ENCODE peak calls at places on chromosomes 1 and 21, in four cellular contexts. One of them, this sample, is unnamed.

GRCh38 chr1:225554216-225554812 is 98.6 kb downstream of the ENAH start:
- DNase-seq in A549: peak
- DNase-seq in HepG2: peak
- DNase-seq in K562: peak
- DNase-seq in this sample: no peak

GRCh38 chr1:220956861-220957605 is 77.8 kb downstream of the HLX start:
- DNase-seq in HepG2: no peak
- DNase-seq in K562: no peak
- DNase-seq in A549: peak
- DNase-seq in this sample: no peak

GRCh38 chr21:45529785-45530422 is 12.3 kb downstream of the SLC19A1 start:
- DNase-seq in HepG2: no peak
- DNase-seq in K562: no peak
- DNase-seq in A549: no peak
- DNase-seq in this sample: no peak

GRCh38 chr1:99849413-99849743 is 783 bp upstream of the AGL start:
- DNase-seq in K562: peak
- DNase-seq in HepG2: peak
- DNase-seq in A549: peak
- DNase-seq in this sample: no peak

GRCh38 chr1:116943438-116943837 is 33.7 kb downstream of the PTGFRN start:
- DNase-seq in A549: no peak
- DNase-seq in K562: no peak
- DNase-seq in HepG2: no peak
- DNase-seq in this sample: no peak

GRCh38 chr1:108780937-108781574 is 34.6 kb downstream of the STXBP3 start:
- DNase-seq in HepG2: peak
- DNase-seq in K562: peak
- DNase-seq in A549: no peak
- DNase-seq in this sample: no peak

GRCh38 chr1:156652131-156652991 is 10.4 kb downstream of the BCAN start:
- DNase-seq in A549: no peak
- DNase-seq in K562: no peak
- DNase-seq in HepG2: no peak
- DNase-seq in this sample: peak

GRCh38 chr1:99674665-99675064 is 28.8 kb downstream of the PALMD start:
- DNase-seq in K562: no peak
- DNase-seq in A549: no peak
- DNase-seq in HepG2: no peak
- DNase-seq in this sample: no peak

GRCh38 chr1:41238311-41239094 is 3.6 kb downstream of the SCMH1 start:
- DNase-seq in HepG2: peak
- DNase-seq in A549: peak
- DNase-seq in K562: peak
- DNase-seq in this sample: no peak

GRCh38 chr1:52210044-52210443 is 68.2 kb downstream of the ZFYVE9 start:
- DNase-seq in HepG2: no peak
- DNase-seq in A549: no peak
- DNase-seq in K562: no peak
- DNase-seq in this sample: no peak

GRCh38 chr21:28632718-28633408 is 359.8 kb downstream of the LTN1 start:
- DNase-seq in A549: no peak
- DNase-seq in HepG2: no peak
- DNase-seq in K562: no peak
- DNase-seq in this sample: no peak

GRCh38 chr1:151002006-151002405 is 4.7 kb downstream of the MINDY1 start:
- DNase-seq in K562: no peak
- DNase-seq in A549: no peak
- DNase-seq in HepG2: no peak
- DNase-seq in this sample: no peak

GRCh38 chr1:19209439-19209989 is 552 bp downstream of the UBR4 start:
- DNase-seq in HepG2: peak
- DNase-seq in K562: no peak
- DNase-seq in A549: peak
- DNase-seq in this sample: no peak

GRCh38 chr1:19209990-19210771 is at the start of gene UBR4:
- DNase-seq in A549: peak
- DNase-seq in K562: peak
- DNase-seq in HepG2: peak
- DNase-seq in this sample: peak

GRCh38 chr1:19212167-19212566 is 2.1 kb upstream of the UBR4 start:
- DNase-seq in A549: no peak
- DNase-seq in K562: no peak
- DNase-seq in HepG2: no peak
- DNase-seq in this sample: no peak

GRCh38 chr1:19208710-19209438 is 1.2 kb downstream of the UBR4 start:
- DNase-seq in HepG2: no peak
- DNase-seq in A549: no peak
- DNase-seq in K562: no peak
- DNase-seq in this sample: no peak

GRCh38 chr1:19210772-19211549 is 895 bp upstream of the UBR4 start:
- DNase-seq in A549: no peak
- DNase-seq in HepG2: no peak
- DNase-seq in K562: no peak
- DNase-seq in this sample: no peak
- TF ChIP-seq NR3C1 in A549: no peak
- TF ChIP-seq NR3C1 in HepG2: no peak
- TF ChIP-seq NR3C1 in K562: no peak
- TF ChIP-seq NR3C1 in this sample: no peak

GRCh38 chr1:6504887-6505286 is 13.4 kb upstream of the PLEKHG5 start:
- DNase-seq in K562: no peak
- DNase-seq in A549: no peak
- DNase-seq in HepG2: no peak
- DNase-seq in this sample: no peak

GRCh38 chr1:6500446-6501406 is 9.3 kb upstream of the PLEKHG5 start:
- DNase-seq in HepG2: no peak
- DNase-seq in A549: no peak
- DNase-seq in K562: no peak
- DNase-seq in this sample: no peak

GRCh38 chr1:6501414-6501813 is 9.9 kb upstream of the PLEKHG5 start:
- DNase-seq in HepG2: no peak
- DNase-seq in K562: no peak
- DNase-seq in A549: no peak
- DNase-seq in this sample: no peak

GRCh38 chr1:6503884-6504602 is 12.6 kb upstream of the PLEKHG5 start:
- DNase-seq in A549: no peak
- DNase-seq in K562: no peak
- DNase-seq in HepG2: no peak
- DNase-seq in this sample: no peak

DNA sequence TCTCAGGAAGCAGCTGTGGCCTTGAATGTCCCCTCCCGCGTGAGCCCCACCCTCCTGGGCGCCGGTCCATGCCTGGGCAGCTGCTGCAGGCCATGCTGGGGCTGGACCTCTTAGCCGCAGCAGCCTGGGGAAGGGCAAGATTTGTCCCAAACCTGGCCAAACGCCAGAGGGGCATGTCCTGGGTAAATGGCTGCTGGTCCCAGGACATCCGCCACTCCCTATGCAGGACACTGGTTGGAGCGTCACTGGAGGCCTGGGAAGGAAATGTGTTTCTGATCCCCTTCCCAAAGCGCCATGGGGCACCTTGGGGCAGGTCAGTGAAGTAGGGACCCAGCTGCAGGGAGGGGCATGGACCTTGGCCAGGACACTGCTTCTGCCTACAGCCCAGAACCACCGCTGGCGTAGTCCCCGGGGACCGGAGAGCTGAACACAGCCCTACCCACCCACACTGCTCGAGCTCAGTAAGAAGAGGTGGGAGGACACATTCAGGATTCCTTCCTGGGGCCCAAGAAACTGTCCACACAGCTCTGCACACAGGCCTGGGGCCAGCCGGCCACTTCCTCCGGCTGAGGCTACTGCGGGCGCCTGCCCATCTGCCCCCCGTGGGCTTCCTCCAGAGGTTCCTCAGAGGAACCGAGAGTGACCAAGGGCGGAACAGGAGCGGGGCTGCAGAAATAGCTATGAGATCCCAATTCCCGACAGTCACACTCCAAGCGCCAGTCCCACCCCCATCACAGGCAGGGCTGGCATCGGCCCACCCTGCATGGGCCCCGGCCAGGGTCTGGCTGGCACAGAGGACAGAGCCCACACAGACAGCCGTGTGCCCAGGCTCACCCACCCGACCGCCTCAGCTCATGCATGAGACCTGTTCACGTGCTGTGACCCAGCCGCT is 10.8 kb upstream of the PLEKHG5 start:
- DNase-seq in K562: no peak
- DNase-seq in A549: no peak
- DNase-seq in HepG2: no peak
- DNase-seq in this sample: no peak
- TF ChIP-seq NR3C1 in K562: no peak
- TF ChIP-seq NR3C1 in A549: no peak
- TF ChIP-seq NR3C1 in HepG2: no peak
- TF ChIP-seq NR3C1 in this sample: no peak

GRCh38 chr21:39094847-39095525 is 88.3 kb downstream of the PSMG1 start:
- DNase-seq in HepG2: peak
- DNase-seq in K562: peak
- DNase-seq in A549: peak
- DNase-seq in this sample: no peak
- TF ChIP-seq NR3C1 in HepG2: no peak
- TF ChIP-seq NR3C1 in K562: no peak
- TF ChIP-seq NR3C1 in A549: no peak
- TF ChIP-seq NR3C1 in this sample: no peak

GRCh38 chr1:61184714-61185106 is 102.3 kb downstream of the NFIA start:
- DNase-seq in A549: no peak
- DNase-seq in K562: no peak
- DNase-seq in HepG2: no peak
- DNase-seq in this sample: no peak

GRCh38 chr1:61183471-61184034 is 101.2 kb downstream of the NFIA start:
- DNase-seq in A549: peak
- DNase-seq in HepG2: peak
- DNase-seq in K562: peak
- DNase-seq in this sample: no peak

GRCh38 chr1:61181016-61181560 is 98.7 kb downstream of the NFIA start:
- DNase-seq in K562: no peak
- DNase-seq in HepG2: no peak
- DNase-seq in A549: no peak
- DNase-seq in this sample: no peak

GRCh38 chr1:61184035-61184713 is 101.8 kb downstream of the NFIA start:
- DNase-seq in A549: peak
- DNase-seq in K562: peak
- DNase-seq in HepG2: peak
- DNase-seq in this sample: no peak

DNA sequence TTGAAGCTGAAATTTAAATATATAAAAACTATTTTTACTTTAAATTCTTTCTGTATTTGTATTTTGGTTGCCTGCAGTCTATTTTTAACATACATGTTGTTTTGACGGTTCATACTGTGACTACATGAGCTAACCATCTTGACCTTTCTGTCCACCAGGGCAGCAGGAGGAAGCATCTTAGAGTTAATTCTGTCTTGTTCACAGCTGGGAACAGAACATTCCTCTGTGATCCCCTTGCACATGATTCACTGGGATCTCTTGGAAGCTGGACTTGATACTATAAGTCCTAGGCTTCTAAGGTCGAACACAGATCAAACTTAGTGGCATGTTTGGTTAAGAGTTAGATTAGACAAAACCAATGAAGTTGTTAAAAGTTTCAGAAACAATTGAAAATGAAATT is 99.7 kb downstream of the NFIA start:
- DNase-seq in A549: peak
- DNase-seq in K562: no peak
- DNase-seq in HepG2: no peak
- DNase-seq in this sample: no peak
- TF ChIP-seq NR3C1 in A549: no peak
- TF ChIP-seq NR3C1 in K562: no peak
- TF ChIP-seq NR3C1 in HepG2: no peak
- TF ChIP-seq NR3C1 in this sample: no peak

DNA sequence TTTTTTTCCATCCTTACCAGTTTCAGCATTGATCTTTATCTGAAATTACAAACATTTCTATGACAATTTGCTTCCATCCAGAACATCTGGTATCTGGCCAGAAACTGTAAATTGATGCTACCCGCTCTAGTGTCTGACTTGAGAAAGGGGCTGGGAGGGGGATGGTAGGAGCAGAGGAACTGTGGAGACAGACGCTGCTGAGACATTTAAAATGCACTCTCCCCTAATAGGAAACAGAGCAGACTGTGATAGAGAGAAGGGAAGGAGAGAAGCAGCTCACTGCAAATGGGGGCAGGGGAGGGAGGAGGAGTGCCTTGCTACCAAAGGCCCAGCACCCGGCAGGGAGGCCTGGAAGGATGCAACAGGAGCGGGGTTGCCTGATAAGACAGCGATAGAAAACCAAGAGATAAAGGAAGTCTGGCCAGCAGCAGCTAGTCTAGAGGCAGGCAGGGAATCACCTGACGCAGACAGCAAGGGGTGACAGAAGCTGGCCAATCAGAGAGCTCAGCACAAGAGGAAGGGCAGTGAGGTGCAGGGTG is 195.5 kb upstream of the NFIA start:
- DNase-seq in HepG2: no peak
- DNase-seq in K562: no peak
- DNase-seq in A549: no peak
- DNase-seq in this sample: peak
- TF ChIP-seq NR3C1 in HepG2: no peak
- TF ChIP-seq NR3C1 in K562: no peak
- TF ChIP-seq NR3C1 in A549: no peak
- TF ChIP-seq NR3C1 in this sample: no peak

GRCh38 chr21:42579456-42580075 is 65.9 kb downstream of the SLC37A1 start:
- DNase-seq in A549: no peak
- DNase-seq in K562: no peak
- DNase-seq in HepG2: no peak
- DNase-seq in this sample: no peak
- TF ChIP-seq NR3C1 in A549: no peak
- TF ChIP-seq NR3C1 in K562: no peak
- TF ChIP-seq NR3C1 in HepG2: no peak
- TF ChIP-seq NR3C1 in this sample: no peak

GRCh38 chr1:61460230-61460629 is 264.7 kb downstream of the TM2D1 start:
- DNase-seq in HepG2: no peak
- DNase-seq in K562: no peak
- DNase-seq in A549: no peak
- DNase-seq in this sample: no peak
- TF ChIP-seq NR3C1 in HepG2: no peak
- TF ChIP-seq NR3C1 in K562: no peak
- TF ChIP-seq NR3C1 in A549: no peak
- TF ChIP-seq NR3C1 in this sample: no peak

GRCh38 chr1:7581754-7582264 is 189.3 kb upstream of the VAMP3 start:
- DNase-seq in HepG2: no peak
- DNase-seq in A549: no peak
- DNase-seq in K562: no peak
- DNase-seq in this sample: no peak
- TF ChIP-seq NR3C1 in HepG2: no peak
- TF ChIP-seq NR3C1 in A549: no peak
- TF ChIP-seq NR3C1 in K562: no peak
- TF ChIP-seq NR3C1 in this sample: no peak